ENCODE peak calls at places on chromosomes 1 and 21, in nine cellular contexts. G is stomach, H is vagina, P is endothelial cell of umbilical vein, A is testis, F is heart left ventricle, M is A549, Q is tibial nerve, W is sigmoid colon. R is an unnamed sample.

GRCh38 chr1:201791775-201792166 is 37.2 kb upstream of the IPO9 start:
- DNase-seq in P (peak; percentile 88), F (peak; percentile 73), G (no peak), W (no peak), Q (no peak), H (no peak), M (no peak), A (no peak), R (no peak)

GRCh38 chr1:44714944-44715571 is 15.9 kb downstream of the RNU5D-1 start:
- DNase-seq in A (peak; percentile 71), W (peak; percentile 74), F (no peak), G (peak; percentile 72), M (peak; percentile 75), Q (peak; percentile 71), H (no peak), P (peak; percentile 73), R (peak; percentile 73)

GRCh38 chr1:28894785-28895184 is 19.6 kb upstream of the EPB41 start:
- DNase-seq in A (no peak), M (no peak), W (no peak), Q (no peak), P (no peak), H (no peak), F (no peak), G (no peak), R (no peak)

GRCh38 chr1:13730751-13731482 is 30.9 kb downstream of the PRDM2 start:
- DNase-seq in A (peak; percentile 50), Q (peak; percentile 28), G (peak; percentile 50), P (peak; percentile 20), W (no peak), H (no peak), M (no peak), F (no peak), R (no peak)

GRCh38 chr1:98975113-98975512 is 29.5 kb downstream of the PLPPR5 start:
- DNase-seq in M (no peak), A (no peak), H (no peak), G (no peak), Q (no peak), F (no peak), W (no peak), P (no peak), R (no peak)

GRCh38 chr1:93051961-93052360 is 27.1 kb upstream of the MTF2 start:
- DNase-seq in M (no peak), F (no peak), P (no peak), W (no peak), H (no peak), A (no peak), G (no peak), Q (no peak), R (peak; percentile 95)

GRCh38 chr1:88311907-88312306 is 372.2 kb upstream of the PKN2 start:
- DNase-seq in H (no peak), A (no peak), P (no peak), F (no peak), G (peak; percentile 25), W (no peak), M (peak; percentile 33), Q (no peak), R (no peak)

GRCh38 chr1:85818371-85818770 is 110.1 kb upstream of the ZNHIT6 start:
- DNase-seq in A (no peak), F (no peak), H (no peak), Q (no peak), W (no peak), P (no peak), G (no peak), M (peak; percentile 49), R (no peak)

GRCh38 chr1:231683439-231684165 is 57.0 kb downstream of the DISC1 start:
- DNase-seq in P (no peak), W (no peak), A (no peak), Q (no peak), G (no peak), M (no peak), F (no peak), H (no peak), R (no peak)

GRCh38 chr21:36695671-36696389 is 3.1 kb upstream of the SIM2 start:
- DNase-seq in A (no peak), H (no peak), F (no peak), M (no peak), P (no peak), G (no peak), W (no peak), Q (no peak), R (no peak)

GRCh38 chr21:25518491-25518911 is 88.8 kb downstream of the MRPL39 start:
- DNase-seq in M (no peak), P (no peak), F (no peak), G (no peak), A (no peak), W (no peak), H (no peak), Q (no peak), R (no peak)

GRCh38 chr1:211472724-211473123 is 19.2 kb downstream of the RD3 start:
- DNase-seq in Q (no peak), G (no peak), P (no peak), A (no peak), H (no peak), M (peak; percentile 29), F (no peak), W (no peak), R (no peak)

GRCh38 chr1:159881930-159882839 is 17.8 kb downstream of the CFAP45 start:
- DNase-seq in F (peak; percentile 44), P (peak; percentile 89), M (peak; percentile 95), Q (peak; percentile 20), W (peak; percentile 82), G (peak; percentile 89), A (peak; percentile 53), H (no peak), R (peak; percentile 69)

GRCh38 chr1:172138636-172139035 is 281.8 kb upstream of the C1orf105 start:
- DNase-seq in H (no peak), Q (no peak), W (peak; percentile 68), F (no peak), A (peak; percentile 23), P (no peak), M (no peak), G (no peak), R (no peak)

GRCh38 chr1:94050263-94050662 is 70.7 kb downstream of the ABCA4 start:
- DNase-seq in A (no peak), F (no peak), P (no peak), M (no peak), H (no peak), G (no peak), Q (no peak), W (no peak), R (no peak)

GRCh38 chr1:7425229-7425628 is 345.9 kb upstream of the VAMP3 start:
- DNase-seq in F (peak; percentile 7), G (no peak), H (no peak), Q (no peak), W (peak; percentile 48), M (no peak), A (no peak), P (no peak), R (no peak)

GRCh38 chr1:207659545-207660148 is 14.7 kb downstream of the CR1L start:
- DNase-seq in M (no peak), A (no peak), W (no peak), P (no peak), F (no peak), G (peak; percentile 50), Q (no peak), H (no peak), R (peak; percentile 19)
- TF ChIP-seq POLR2A in M (no peak), A (no peak), W (no peak), P (no peak), F (no peak), G (no peak), Q (no peak), H (no peak), R (no peak)

DNA sequence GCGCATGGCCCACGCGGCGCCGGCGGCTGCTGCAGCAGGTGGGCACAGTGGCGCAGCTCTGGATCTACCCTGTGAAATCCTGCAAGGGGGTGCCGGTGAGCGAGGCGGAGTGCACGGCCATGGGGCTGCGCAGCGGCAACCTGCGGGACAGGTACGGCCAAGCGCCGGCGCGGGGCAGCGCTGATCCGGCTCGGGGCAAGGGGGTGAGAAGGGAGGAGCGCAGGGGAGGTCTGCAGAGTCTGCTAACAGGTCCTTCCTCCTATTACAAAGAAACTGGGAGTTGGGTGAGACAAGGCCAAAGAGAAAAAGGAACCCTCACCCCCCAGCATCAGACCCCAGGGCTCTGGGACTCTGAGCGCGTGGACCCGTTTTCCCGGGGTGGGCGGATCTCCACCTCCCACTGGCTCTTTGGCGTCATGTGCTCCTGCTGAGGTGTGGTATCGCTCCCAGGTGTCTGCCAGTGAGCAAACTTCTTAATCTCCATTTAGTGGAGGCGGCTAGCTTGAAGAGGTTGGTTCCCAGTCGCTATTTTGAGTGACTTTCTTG is 429 bp downstream of the MTARC1 start:
- DNase-seq in Q (no peak), P (no peak), F (no peak), H (no peak), A (no peak), W (peak; percentile 64), G (peak; percentile 71), M (peak; percentile 16), R (peak; percentile 23)
- TF ChIP-seq POLR2A in Q (no peak), P (no peak), F (no peak), H (no peak), A (no peak), W (no peak), G (no peak), M (no peak), R (no peak)

GRCh38 chr1:5647226-5647625 is 345.0 kb downstream of the NPHP4 start:
- DNase-seq in W (no peak), M (no peak), Q (no peak), H (no peak), P (no peak), A (no peak), F (no peak), G (peak; percentile 13), R (no peak)
- TF ChIP-seq POLR2A in W (no peak), M (no peak), Q (no peak), H (no peak), P (no peak), A (no peak), F (no peak), G (no peak), R (no peak)

GRCh38 chr1:202861420-202862121 is 27.4 kb downstream of the RABIF start:
- DNase-seq in Q (peak; percentile 87), A (peak; percentile 96), H (no peak), W (peak; percentile 96), P (peak; percentile 93), M (peak; percentile 87), G (peak; percentile 93), F (peak; percentile 95), R (peak; percentile 87)
- TF ChIP-seq POLR2A in Q (peak; percentile 34), A (peak; percentile 29), H (peak; percentile 32), W (peak; percentile 23), P (no peak), M (peak; percentile 16), G (no peak), F (peak; percentile 66), R (no peak)

GRCh38 chr1:229203991-229204632 is 66.8 kb upstream of the RAB4A start:
- DNase-seq in F (no peak), M (no peak), A (no peak), W (no peak), G (no peak), P (no peak), H (no peak), Q (no peak), R (no peak)
- TF ChIP-seq POLR2A in F (no peak), M (no peak), A (no peak), W (no peak), G (no peak), P (no peak), H (no peak), Q (no peak), R (no peak)